ENCODE peak calls at places on chromosomes 11 and 22, in five cellular contexts. L is astrocyte, J is heart right ventricle, A is aorta, I is psoas muscle. B is an unnamed sample.

GRCh38 chr22:27278986-27279385 is 522.6 kb downstream of the MN1 start:
- DNase-seq in L (no peak), J (no peak), A (no peak), I (no peak), B (no peak)

GRCh38 chr11:10612217-10612862 is 43.9 kb upstream of the LYVE1 start:
- DNase-seq in L (no peak), J (no peak), A (no peak), I (no peak), B (no peak)

GRCh38 chr22:23243006-23243573 is 62.8 kb downstream of the BCR start:
- DNase-seq in L (no peak), J (no peak), A (no peak), I (peak; percentile 17), B (no peak)

GRCh38 chr11:130407978-130408377 is 20.4 kb downstream of the ADAMTS8 start:
- DNase-seq in L (peak; percentile 59), J (peak; percentile 59), A (no peak), I (peak; percentile 52), B (no peak)

GRCh38 chr11:103395612-103396011 is 286.4 kb downstream of the DYNC2H1 start:
- DNase-seq in L (peak; percentile 92), J (no peak), A (no peak), I (no peak), B (no peak)

GRCh38 chr11:27285761-27286160 is 77.3 kb downstream of the CCDC34 start:
- DNase-seq in L (no peak), J (no peak), A (no peak), I (no peak), B (no peak)

GRCh38 chr11:83035070-83035854 is 36.4 kb downstream of the RAB30 start:
- DNase-seq in L (no peak), J (no peak), A (no peak), I (peak; percentile 68), B (no peak)

GRCh38 chr11:43574949-43575915 is 105.3 kb upstream of the HSD17B12 start:
- DNase-seq in L (peak; percentile 58), J (no peak), A (no peak), I (no peak), B (no peak)

GRCh38 chr11:36510567-36511020 is 522 bp upstream of the TRAF6 start:
- DNase-seq in L (peak; percentile 71), J (no peak), A (no peak), I (no peak), B (no peak)

GRCh38 chr11:108224366-108224765 is 1.5 kb downstream of the ATM start:
- DNase-seq in L (no peak), J (no peak), A (no peak), I (no peak), B (no peak)

GRCh38 chr22:32413715-32414114 is 1.7 kb upstream of the RTCB start:
- DNase-seq in L (peak; percentile 8), J (no peak), A (no peak), I (no peak), B (no peak)

GRCh38 chr11:85718991-85719807 is 33.2 kb upstream of the CCDC89 start:
- DNase-seq in L (peak; percentile 100), J (peak; percentile 46), A (peak; percentile 81), I (peak; percentile 61), B (peak; percentile 2)

GRCh38 chr22:47257566-47257965 is 495.1 kb downstream of the TBC1D22A start:
- DNase-seq in L (no peak), J (no peak), A (peak; percentile 35), I (no peak), B (no peak)

GRCh38 chr11:87035976-87036583 is 1.7 kb upstream of the TMEM135 start:
- DNase-seq in L (no peak), J (no peak), A (no peak), I (no peak), B (no peak)

GRCh38 chr11:34269031-34269430 is 88.8 kb downstream of the ABTB2 start:
- DNase-seq in L (peak; percentile 28), J (no peak), A (no peak), I (no peak), B (no peak)
- H3K4me3 ChIP-seq in L (no peak overlapping the region), J (no peak overlapping the region), A (no peak overlapping the region), I (no peak overlapping the region), B (no peak overlapping the region)

DNA sequence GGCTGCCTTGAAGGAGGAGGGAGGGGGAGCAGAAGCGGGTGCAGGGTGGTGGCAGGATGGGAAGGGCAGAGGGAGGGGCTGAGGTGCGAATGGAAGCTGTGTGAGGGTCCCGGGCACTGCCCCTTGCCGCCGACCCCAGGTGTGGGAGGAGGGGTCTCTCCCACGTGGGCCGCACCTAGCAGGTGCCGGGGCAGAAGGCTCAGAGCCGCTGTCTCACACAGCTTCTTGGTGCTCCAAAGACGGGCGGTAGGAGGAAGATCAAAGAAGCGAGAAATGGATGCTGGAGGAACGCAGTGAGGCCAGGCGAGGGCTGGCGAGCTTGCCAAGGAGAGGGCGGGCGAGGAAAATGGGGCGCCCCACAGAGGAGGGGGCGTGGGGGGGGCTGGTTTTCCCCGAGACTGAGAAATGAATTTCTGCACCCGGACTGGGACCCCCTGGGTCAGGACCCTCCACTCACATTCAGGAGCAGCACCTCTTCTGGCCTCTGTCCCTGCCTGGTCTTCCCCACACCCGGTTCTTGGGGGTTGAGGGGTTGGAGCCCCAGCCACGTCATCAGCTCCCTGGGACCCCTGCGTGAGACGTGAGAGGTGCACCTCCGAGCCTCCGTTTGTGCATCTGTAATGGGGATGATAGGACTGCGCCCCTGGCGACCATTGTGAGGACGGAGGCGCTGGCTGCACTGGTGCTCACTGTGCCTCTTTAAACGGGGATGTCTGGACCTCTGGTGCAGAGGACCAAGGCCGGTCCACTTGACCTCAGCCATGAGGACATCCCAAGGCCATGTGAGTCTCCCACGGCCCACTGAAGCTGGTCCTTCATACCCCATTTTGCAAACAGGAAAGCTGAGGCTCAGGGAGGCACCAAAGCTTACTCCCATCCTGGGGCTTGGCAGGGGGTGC is 16.8 kb downstream of the LSP1 start:
- DNase-seq in L (no peak), J (no peak), A (peak; percentile 83), I (peak; percentile 73), B (no peak)
- H3K27ac ChIP-seq in L (no peak overlapping the region), J (peak overlapping the region; percentile 35), A (no peak overlapping the region), I (peak overlapping the region; percentile 9), B (no peak overlapping the region)

DNA sequence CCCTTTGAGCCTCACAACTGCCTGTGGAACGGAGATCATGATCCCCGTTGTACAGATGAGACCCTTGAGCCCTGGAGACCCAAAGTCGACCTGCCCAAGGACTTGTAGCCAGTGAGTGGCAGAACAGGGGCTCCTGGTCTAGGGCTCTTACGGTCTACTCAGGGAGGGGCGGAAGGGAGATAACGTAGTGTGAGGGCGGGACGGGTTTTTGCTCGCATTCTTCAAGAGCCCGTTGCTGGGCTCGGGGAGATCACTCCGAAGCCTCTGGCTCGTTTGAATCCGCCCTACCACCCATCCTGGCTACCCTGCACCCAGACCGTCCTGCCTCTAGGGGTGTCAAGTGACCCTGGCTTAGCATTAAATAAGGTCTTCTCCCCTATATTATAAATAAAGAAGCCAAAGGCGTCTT is 637 bp downstream of the CRY2 start:
- DNase-seq in L (peak; percentile 63), J (peak; percentile 49), A (peak; percentile 81), I (peak; percentile 66), B (peak; percentile 47)
- H3K4me1 ChIP-seq in L (peaks cover 28% of the 10 kb centered on the region), J (peaks cover 67% of the 10 kb centered on the region), A (peaks cover 12% of the 10 kb centered on the region), I (peaks cover 54% of the 10 kb centered on the region), B (peaks cover 43% of the 10 kb centered on the region)

DNA sequence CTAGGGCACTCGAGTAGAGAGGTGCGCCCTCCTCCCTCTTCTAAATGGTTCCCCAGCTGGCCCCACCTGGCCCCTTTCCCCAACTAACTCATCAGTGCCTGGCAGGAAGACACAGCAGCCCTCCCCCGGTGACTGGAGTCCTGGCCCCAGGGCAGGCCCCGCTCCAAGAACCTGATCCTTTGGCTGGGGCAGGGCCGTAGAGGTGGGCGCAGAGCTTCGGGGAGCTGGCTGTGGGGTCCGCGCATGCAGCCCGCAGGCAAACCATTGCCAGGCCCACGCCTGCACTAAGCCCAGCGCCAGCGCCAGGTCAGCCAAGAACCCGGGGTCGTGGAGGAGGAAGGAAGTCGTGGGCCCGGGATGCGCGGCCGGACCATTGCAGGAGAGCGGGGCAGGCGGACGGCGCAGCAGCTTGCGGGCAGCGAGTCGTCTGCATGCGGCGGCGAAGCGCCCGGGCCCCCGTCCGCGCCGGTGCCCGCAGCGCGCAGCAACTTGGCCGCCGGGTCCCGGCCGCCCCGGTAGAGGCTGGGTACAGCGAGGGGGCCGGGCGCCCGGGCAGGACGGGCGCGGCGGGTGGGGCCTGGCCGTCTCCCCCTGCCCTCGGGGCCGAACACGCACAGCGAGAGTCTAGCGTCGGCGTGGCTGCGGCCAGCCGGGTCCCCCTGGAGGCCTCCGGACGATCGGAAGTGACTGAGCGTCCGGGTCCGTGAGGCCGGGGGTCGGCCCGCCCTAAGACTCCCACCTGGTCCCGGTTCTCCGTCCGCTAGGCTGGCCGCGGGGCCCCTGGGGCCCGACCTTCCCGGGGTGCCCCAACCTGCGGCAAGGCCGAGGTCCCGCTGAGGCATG is 951 bp upstream of the TRABD start:
- DNase-seq in L (no peak), J (no peak), A (no peak), I (peak; percentile 71), B (no peak)
- H3K4me3 ChIP-seq in L (peak overlapping the region; percentile 44), J (peak overlapping the region; percentile 78), A (no peak overlapping the region), I (peak overlapping the region; percentile 79), B (peak overlapping the region; percentile 80)

GRCh38 chr11:121892131-121892681 is 223.8 kb downstream of the BLID start:
- DNase-seq in L (peak; percentile 82), J (no peak), A (no peak), I (peak; percentile 60), B (no peak)

GRCh38 chr11:121891134-121891533 is 224.9 kb downstream of the BLID start:
- DNase-seq in L (no peak), J (no peak), A (no peak), I (no peak), B (no peak)

GRCh38 chr11:121895919-121896318 is 220.1 kb downstream of the BLID start:
- DNase-seq in L (peak; percentile 74), J (no peak), A (no peak), I (no peak), B (no peak)

GRCh38 chr11:121892863-121893262 is 223.2 kb downstream of the BLID start:
- DNase-seq in L (peak; percentile 81), J (no peak), A (no peak), I (no peak), B (no peak)

DNA sequence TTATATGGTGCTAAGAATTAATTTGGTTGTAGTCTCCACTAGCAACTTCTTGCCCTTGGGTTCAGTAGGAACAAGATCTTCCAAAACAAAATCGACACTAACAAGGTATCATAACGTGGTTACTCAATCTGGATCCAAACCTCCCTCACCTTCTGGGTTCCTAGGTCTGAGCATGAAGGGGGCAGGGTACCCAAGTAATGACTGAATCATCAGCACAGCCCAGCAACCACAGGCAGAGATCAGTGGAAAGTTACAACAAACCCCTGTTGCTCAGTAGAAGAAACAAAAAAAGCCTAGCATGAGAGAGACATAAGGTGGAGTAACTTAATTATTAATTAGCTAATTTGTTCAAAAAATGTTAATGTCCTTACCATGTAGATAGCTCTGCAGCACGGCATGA is 221.4 kb downstream of the BLID start:
- DNase-seq in L (peak; percentile 68), J (no peak), A (no peak), I (no peak), B (no peak)
- H3K27ac ChIP-seq in L (no peak overlapping the region), J (no peak overlapping the region), A (no peak overlapping the region), I (no peak overlapping the region), B (no peak overlapping the region)

B was measured in pancreas.